ENCODE peak calls at places on chromosomes 11 and 22, in nine cellular contexts. J, V, K, R, B, T, A, D and P are unnamed samples. For H3K4me1, the result is how much of the 10 kb centered on the place peaks cover.

GRCh38 chr22:29705651-29706050 is 14.2 kb upstream of the CABP7 start:
- DNase-seq in J (no peak), K (no peak), R (no peak), V (no peak), T (no peak), D (no peak), B (no peak), A (no peak), P (no peak)

GRCh38 chr11:126194121-126194543 is 17.3 kb downstream of the RPUSD4 start:
- DNase-seq in D (peak), T (no peak), J (peak), A (peak), K (no peak), B (peak), V (no peak), R (peak), P (peak)

GRCh38 chr11:119584193-119585037 is 144.6 kb downstream of the NECTIN1 start:
- DNase-seq in D (peak), V (no peak), J (no peak), B (peak), K (peak), R (peak), T (peak), A (peak), P (peak)

GRCh38 chr11:67656278-67656922 is 5.9 kb upstream of the ACY3 start:
- DNase-seq in K (no peak), J (no peak), T (no peak), R (peak), A (no peak), B (no peak), V (no peak), D (no peak), P (no peak)

GRCh38 chr11:82225502-82225901 is 508.2 kb downstream of the FAM181B start:
- DNase-seq in B (no peak), R (no peak), V (no peak), D (no peak), J (no peak), T (no peak), A (no peak), K (no peak), P (no peak)

GRCh38 chr11:33015621-33016551 is at the start of gene DEPDC7:
- DNase-seq in J (peak), T (peak), A (peak), R (peak), K (peak), B (peak), V (peak), D (peak), P (peak)

GRCh38 chr11:79294845-79295520 is 145.8 kb downstream of the TENM4 start:
- DNase-seq in D (no peak), R (no peak), J (no peak), K (no peak), T (no peak), B (no peak), V (no peak), A (no peak), P (peak)

GRCh38 chr11:63897459-63898156 is 19.4 kb downstream of the RCOR2 start:
- DNase-seq in T (no peak), B (no peak), V (no peak), K (no peak), A (no peak), D (no peak), R (no peak), J (no peak), P (no peak)

GRCh38 chr11:17735823-17736772 is 1.5 kb downstream of the KCNC1 start:
- DNase-seq in R (no peak), T (no peak), K (no peak), D (no peak), B (no peak), A (no peak), V (no peak), J (no peak), P (no peak)

GRCh38 chr11:130947889-130948288 is 31.6 kb upstream of the SNX19 start:
- DNase-seq in J (no peak), K (no peak), R (no peak), A (no peak), V (no peak), B (no peak), D (no peak), T (no peak), P (no peak)

GRCh38 chr22:38422615-38423511 is 32.1 kb downstream of the KCNJ4 start:
- DNase-seq in K (no peak), J (peak), T (no peak), D (no peak), B (no peak), A (no peak), R (no peak), V (peak), P (no peak)

GRCh38 chr22:41003976-41004375 is 52.8 kb downstream of the RBX1 start:
- DNase-seq in R (no peak), A (no peak), D (no peak), V (no peak), J (no peak), K (no peak), T (no peak), B (no peak), P (no peak)

GRCh38 chr11:86047275-86047991 is 21.5 kb downstream of the PICALM start:
- DNase-seq in J (no peak), B (no peak), K (no peak), A (no peak), D (no peak), V (no peak), T (no peak), R (no peak), P (no peak)

GRCh38 chr11:35814720-35815305 is 129.0 kb upstream of the LDLRAD3 start:
- DNase-seq in V (no peak), K (no peak), J (no peak), A (no peak), R (no peak), T (no peak), D (no peak), B (no peak), P (no peak)

GRCh38 chr11:63713776-63714175 is 32.5 kb downstream of the RTN3 start:
- DNase-seq in R (no peak), K (no peak), V (no peak), J (no peak), T (no peak), D (no peak), A (no peak), B (no peak), P (no peak)

GRCh38 chr11:12841946-12842630 is 167.0 kb upstream of the RASSF10 start:
- DNase-seq in B (peak), K (no peak), J (no peak), R (peak), T (no peak), D (peak), A (peak), V (no peak), P (peak)

GRCh38 chr11:130899106-130899505 is 17.2 kb downstream of the SNX19 start:
- DNase-seq in A (no peak), V (no peak), T (no peak), B (no peak), R (no peak), D (no peak), J (no peak), K (no peak), P (no peak)

GRCh38 chr11:62169448-62169847 is 20.6 kb upstream of the SCGB1D1 start:
- DNase-seq in D (no peak), B (no peak), K (no peak), T (no peak), V (peak), A (no peak), R (peak), J (no peak), P (no peak)

GRCh38 chr22:50601669-50602337 is 1.2 kb downstream of the MAPK8IP2 start:
- DNase-seq in B (no peak), R (no peak), T (no peak), J (no peak), K (no peak), A (no peak), D (no peak), V (no peak), P (no peak)

GRCh38 chr11:70675697-70676374 is 277.5 kb downstream of the CTTN start:
- DNase-seq in B (peak), K (no peak), J (peak), D (no peak), V (no peak), R (no peak), A (no peak), T (no peak), P (peak)

GRCh38 chr11:27012254-27012921 is 18.5 kb downstream of the FIBIN start:
- DNase-seq in J (peak), T (no peak), B (no peak), V (no peak), R (peak), A (no peak), K (no peak), D (no peak), P (no peak)

GRCh38 chr11:80815752-80816453 is 1375.1 kb upstream of the TENM4 start:
- DNase-seq in K (no peak), V (no peak), A (no peak), T (no peak), R (peak), J (no peak), D (no peak), B (no peak), P (no peak)

GRCh38 chr22:21865041-21865440 is 2.4 kb downstream of the MAPK1 start:
- DNase-seq in K (no peak), T (no peak), D (peak), V (no peak), B (no peak), R (peak), A (no peak), J (no peak), P (peak)

GRCh38 chr11:17414317-17414737 is 25.9 kb upstream of the KCNJ11 start:
- DNase-seq in V (peak), R (no peak), T (no peak), B (no peak), D (no peak), K (no peak), A (no peak), J (peak), P (no peak)

GRCh38 chr11:45879803-45880685 is 5.4 kb upstream of the MAPK8IP1 start:
- DNase-seq in A (no peak), V (no peak), D (peak), T (no peak), K (no peak), B (peak), J (no peak), R (no peak), P (no peak)

GRCh38 chr22:50544078-50544745 is 1.5 kb upstream of the KLHDC7B start:
- DNase-seq in B (no peak), D (no peak), R (peak), T (peak), K (no peak), J (peak), V (peak), A (peak), P (peak)

GRCh38 chr22:20131856-20132685 is 467 bp downstream of the ZDHHC8 start:
- DNase-seq in T (no peak), V (no peak), R (no peak), J (peak), K (no peak), B (peak), A (no peak), D (peak), P (no peak)

GRCh38 chr11:101880208-101880607 is 34.6 kb upstream of the CEP126 start:
- DNase-seq in R (peak), K (no peak), D (no peak), A (no peak), T (no peak), J (no peak), B (no peak), V (no peak), P (no peak)

GRCh38 chr22:30947163-30947820 is 21.3 kb downstream of the MORC2 start:
- DNase-seq in K (no peak), R (peak), V (peak), B (no peak), T (no peak), A (peak), J (peak), D (no peak), P (peak)

GRCh38 chr11:71372693-71373657 is 75.2 kb downstream of the DHCR7 start:
- DNase-seq in B (no peak), J (no peak), D (no peak), T (no peak), R (no peak), V (no peak), A (no peak), K (no peak), P (no peak)

GRCh38 chr11:62295504-62295903 is 3.4 kb downstream of the SCGB1D4 start:
- DNase-seq in J (no peak), B (no peak), K (no peak), D (no peak), T (no peak), V (no peak), A (no peak), R (peak), P (peak)

GRCh38 chr11:128453444-128454336 is 133.7 kb downstream of the ETS1 start:
- DNase-seq in D (peak), K (no peak), V (peak), B (no peak), R (no peak), A (peak), T (no peak), J (peak), P (peak)

GRCh38 chr11:121795206-121795605 is 320.8 kb downstream of the BLID start:
- DNase-seq in J (no peak), T (no peak), B (no peak), V (no peak), K (no peak), D (no peak), A (no peak), R (no peak), P (no peak)

GRCh38 chr22:41535244-41535643 is 9.0 kb downstream of the POLR3H start:
- DNase-seq in K (no peak), A (no peak), B (peak), J (no peak), V (no peak), D (no peak), R (no peak), T (no peak), P (no peak)

GRCh38 chr11:462107-462890 is 12.2 kb downstream of the PTDSS2 start:
- DNase-seq in B (no peak), T (no peak), R (no peak), K (no peak), D (no peak), A (no peak), V (no peak), J (no peak), P (no peak)

GRCh38 chr11:7019500-7020182 is 505 bp downstream of the ZNF214 start:
- DNase-seq in K (no peak), T (peak), A (no peak), R (no peak), J (peak), B (no peak), V (peak), D (peak), P (peak)

GRCh38 chr11:86702387-86702983 is 30.1 kb upstream of the ME3 start:
- DNase-seq in V (no peak), D (no peak), R (no peak), T (no peak), K (no peak), J (no peak), B (no peak), A (no peak), P (no peak)

GRCh38 chr22:17792289-17792688 is 18.0 kb upstream of the BID start:
- DNase-seq in A (no peak), J (no peak), R (no peak), D (no peak), K (no peak), B (peak), V (no peak), T (no peak), P (no peak)

GRCh38 chr22:35540600-35541253 is at the start of gene RASD2:
- DNase-seq in D (peak), B (no peak), R (no peak), V (no peak), K (no peak), J (peak), T (no peak), A (peak), P (peak)
- TF ChIP-seq POLR2A in D (no peak), B (no peak), R (no peak), V (no peak), K (no peak), J (peak), T (no peak), A (no peak), P (no peak)

GRCh38 chr22:42994917-42995562 is 19.9 kb downstream of the PACSIN2 start:
- DNase-seq in R (peak), A (peak), V (peak), D (peak), T (peak), B (no peak), J (peak), K (no peak), P (peak)

GRCh38 chr22:42994276-42994916 is 20.6 kb downstream of the PACSIN2 start:
- DNase-seq in B (no peak), D (no peak), R (no peak), T (peak), A (no peak), K (no peak), V (no peak), J (peak), P (no peak)

GRCh38 chr22:42997577-42997976 is 17.4 kb downstream of the PACSIN2 start:
- DNase-seq in A (no peak), J (no peak), K (no peak), R (no peak), V (no peak), T (no peak), D (no peak), B (no peak), P (no peak)

GRCh38 chr22:42993651-42994275 is 21.2 kb downstream of the PACSIN2 start:
- DNase-seq in V (no peak), T (no peak), B (no peak), J (no peak), D (no peak), K (no peak), A (no peak), R (no peak), P (peak)

DNA sequence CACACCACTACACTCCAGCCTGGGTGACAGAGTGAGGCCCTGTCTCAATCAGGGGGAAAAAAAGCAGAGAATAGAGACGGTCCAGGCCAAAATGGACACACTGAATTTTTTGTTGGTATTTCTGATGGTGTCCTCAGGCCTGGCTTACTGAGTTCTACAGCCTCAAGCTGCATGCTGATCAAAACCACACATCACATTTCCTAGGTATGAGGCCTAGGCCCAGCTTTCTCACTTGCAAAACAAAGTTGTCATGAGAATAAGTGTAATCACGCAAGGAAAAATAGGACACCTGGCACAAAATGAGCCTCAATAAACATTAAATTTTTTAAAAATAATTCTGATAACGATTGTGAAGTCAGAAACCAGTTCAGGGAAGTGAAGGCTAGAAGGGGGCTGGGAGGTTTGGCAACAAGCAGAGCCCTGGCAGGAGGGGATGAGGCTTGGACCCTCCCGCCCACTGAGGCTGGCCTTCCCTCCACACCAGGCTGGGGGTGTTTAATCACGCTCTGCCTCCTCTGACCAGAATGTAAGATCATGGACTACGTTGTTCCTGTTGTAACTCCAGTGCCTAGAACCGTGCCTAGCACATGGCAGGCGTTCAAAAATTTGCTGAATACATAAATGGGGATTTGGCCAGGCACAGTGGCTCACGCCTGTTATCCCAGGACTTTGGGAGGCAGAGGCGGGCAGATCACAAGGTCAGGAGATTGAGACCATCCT is 18.1 kb downstream of the PACSIN2 start:
- DNase-seq in K (no peak), B (no peak), J (no peak), T (no peak), A (no peak), D (peak), V (no peak), R (no peak), P (no peak)
- H3K4me1 ChIP-seq in K (under half), B (under half), J (half or more), T (half or more), A (under half), D (under half), V (under half), R (under half), P (under half)

GRCh38 chr11:44203270-44204043 is 106.5 kb downstream of the ALX4 start:
- DNase-seq in V (peak), R (no peak), A (no peak), T (no peak), K (no peak), J (peak), B (no peak), D (no peak), P (no peak)
- H3K27ac ChIP-seq in V (peak), R (no peak), A (no peak), T (no peak), K (no peak), J (no peak), B (no peak), D (no peak), P (no peak)

DNA sequence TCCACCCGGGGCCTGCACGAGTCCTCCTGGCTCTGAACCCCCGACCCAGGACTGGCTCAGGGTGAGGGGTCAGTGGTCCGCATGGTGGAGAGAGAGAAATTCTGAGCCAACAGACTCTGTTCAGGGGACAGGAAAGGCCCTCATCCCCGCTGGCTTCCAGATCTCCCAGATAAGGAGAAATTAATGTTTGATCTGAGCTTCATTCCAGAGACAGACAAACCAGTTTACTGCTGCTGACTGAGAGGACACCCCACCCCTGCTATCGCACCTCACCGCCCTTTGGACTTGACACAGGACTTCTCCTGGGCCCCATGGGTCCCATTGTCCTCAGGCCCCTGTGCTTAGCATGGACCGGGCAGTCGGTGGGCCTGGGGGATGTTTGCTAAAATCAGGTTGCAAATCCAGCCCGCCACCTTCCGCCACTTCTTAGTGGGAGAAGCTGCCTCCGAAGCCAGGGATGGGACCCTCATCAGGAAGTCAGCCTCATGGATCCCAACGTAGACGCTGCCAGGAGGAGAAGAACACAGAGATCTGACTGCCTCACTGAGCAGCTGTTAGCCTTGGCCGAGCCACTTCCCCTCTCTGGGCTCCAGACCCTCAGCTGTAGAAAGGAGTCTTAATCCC is 11.2 kb upstream of the UPK3A start:
- DNase-seq in K (no peak), T (no peak), R (no peak), B (no peak), J (peak), A (no peak), D (no peak), V (no peak), P (no peak)
- TF ChIP-seq POLR2A in K (no peak), T (no peak), R (no peak), B (no peak), J (no peak), A (no peak), D (no peak), V (no peak), P (no peak)